ENCODE peak calls at places on chromosomes 4 and X, in seven cellular contexts. L is GM12878, I is K562, D is SK-N-SH, H is H1, V is HCT116, T is HepG2. B is an unnamed sample.

GRCh38 chr4:158535130-158535614 is 13.5 kb downstream of the RXFP1 start:
- DNase-seq in L (no peak), I (no peak), D (no peak), H (no peak), V (peak; percentile 4), T (no peak), B (no peak)

GRCh38 chr4:16636304-16636703 is 262.1 kb downstream of the LDB2 start:
- DNase-seq in L (no peak), I (no peak), D (no peak), H (no peak), V (no peak), T (no peak), B (no peak)

GRCh38 chr4:8324640-8325239 is 55.2 kb downstream of the HTRA3 start:
- DNase-seq in L (no peak), I (no peak), D (no peak), H (peak; percentile 17), V (no peak), T (no peak), B (no peak)

GRCh38 chr4:8085491-8086479 is 72.8 kb downstream of the ABLIM2 start:
- DNase-seq in L (no peak), I (no peak), D (no peak), H (no peak), V (no peak), T (peak; percentile 24), B (no peak)

GRCh38 chr4:173252024-173252935 is 81.9 kb downstream of the HMGB2 start:
- DNase-seq in L (peak; percentile 68), I (peak; percentile 37), D (no peak), H (no peak), V (peak; percentile 99), T (peak; percentile 22), B (no peak)

GRCh38 chr4:177182728-177183127 is 126.9 kb upstream of the NEIL3 start:
- DNase-seq in L (no peak), I (no peak), D (no peak), H (no peak), V (no peak), T (no peak), B (no peak)

GRCh38 chr4:141768954-141769353 is 132.6 kb downstream of the IL15 start:
- DNase-seq in L (no peak), I (no peak), D (no peak), H (no peak), V (no peak), T (no peak), B (no peak)

GRCh38 chr4:169270156-169270809 is 473 bp downstream of the SH3RF1 start:
- DNase-seq in L (no peak), I (peak; percentile 28), D (peak; percentile 87), H (peak; percentile 82), V (no peak), T (no peak), B (no peak)

GRCh38 chrX:44935640-44936039 is 62.7 kb downstream of the KDM6A start:
- DNase-seq in L (no peak), I (no peak), D (no peak), H (no peak), V (no peak), T (no peak), B (no peak)

GRCh38 chr4:111755571-111755970 is 389.7 kb upstream of the FAM241A start:
- DNase-seq in L (no peak), I (no peak), D (no peak), H (no peak), V (no peak), T (no peak), B (no peak)

GRCh38 chr4:186689476-186689875 is 34.2 kb downstream of the FAT1 start:
- DNase-seq in L (no peak), I (no peak), D (no peak), H (no peak), V (no peak), T (no peak), B (no peak)

GRCh38 chr4:187192266-187192665 is 468.6 kb upstream of the FAT1 start:
- DNase-seq in L (no peak), I (no peak), D (no peak), H (no peak), V (no peak), T (no peak), B (no peak)

GRCh38 chr4:13240066-13240465 is 244.1 kb downstream of the RAB28 start:
- DNase-seq in L (no peak), I (no peak), D (no peak), H (no peak), V (no peak), T (no peak), B (no peak)

GRCh38 chrX:53990201-53990600 is 54.1 kb downstream of the PHF8 start:
- DNase-seq in L (no peak), I (no peak), D (no peak), H (no peak), V (no peak), T (no peak), B (no peak)

GRCh38 chr4:153555730-153556440 is 89.7 kb downstream of the TMEM131L start:
- DNase-seq in L (no peak), I (no peak), D (no peak), H (no peak), V (no peak), T (peak; percentile 48), B (no peak)

GRCh38 chr4:19497692-19498091 is 754.0 kb upstream of the SLIT2 start:
- DNase-seq in L (no peak), I (no peak), D (no peak), H (no peak), V (no peak), T (no peak), B (no peak)

GRCh38 chr4:30537462-30537861 is 182.7 kb upstream of the PCDH7 start:
- DNase-seq in L (no peak), I (no peak), D (no peak), H (no peak), V (peak; percentile 76), T (no peak), B (no peak)

GRCh38 chr4:83171640-83172039 is 57.1 kb upstream of the PLAC8 start:
- DNase-seq in L (no peak), I (no peak), D (no peak), H (no peak), V (no peak), T (peak; percentile 70), B (no peak)

GRCh38 chr4:108370291-108370690 is 201.6 kb upstream of the LEF1 start:
- DNase-seq in L (no peak), I (no peak), D (no peak), H (no peak), V (no peak), T (no peak), B (no peak)

GRCh38 chrX:96538104-96538725 is 146.4 kb upstream of the DIAPH2 start:
- DNase-seq in L (no peak), I (no peak), D (no peak), H (no peak), V (no peak), T (no peak), B (no peak)

GRCh38 chr4:116469582-116469981 is 615.8 kb downstream of the TRAM1L1 start:
- DNase-seq in L (no peak), I (no peak), D (no peak), H (no peak), V (no peak), T (no peak), B (no peak)

GRCh38 chr4:73156394-73156793 is 86.9 kb upstream of the COX18 start:
- DNase-seq in L (no peak), I (no peak), D (no peak), H (no peak), V (no peak), T (no peak), B (no peak)

GRCh38 chr4:73166212-73166611 is 92.4 kb downstream of the ANKRD17 start:
- DNase-seq in L (no peak), I (no peak), D (no peak), H (no peak), V (no peak), T (no peak), B (no peak)

DNA sequence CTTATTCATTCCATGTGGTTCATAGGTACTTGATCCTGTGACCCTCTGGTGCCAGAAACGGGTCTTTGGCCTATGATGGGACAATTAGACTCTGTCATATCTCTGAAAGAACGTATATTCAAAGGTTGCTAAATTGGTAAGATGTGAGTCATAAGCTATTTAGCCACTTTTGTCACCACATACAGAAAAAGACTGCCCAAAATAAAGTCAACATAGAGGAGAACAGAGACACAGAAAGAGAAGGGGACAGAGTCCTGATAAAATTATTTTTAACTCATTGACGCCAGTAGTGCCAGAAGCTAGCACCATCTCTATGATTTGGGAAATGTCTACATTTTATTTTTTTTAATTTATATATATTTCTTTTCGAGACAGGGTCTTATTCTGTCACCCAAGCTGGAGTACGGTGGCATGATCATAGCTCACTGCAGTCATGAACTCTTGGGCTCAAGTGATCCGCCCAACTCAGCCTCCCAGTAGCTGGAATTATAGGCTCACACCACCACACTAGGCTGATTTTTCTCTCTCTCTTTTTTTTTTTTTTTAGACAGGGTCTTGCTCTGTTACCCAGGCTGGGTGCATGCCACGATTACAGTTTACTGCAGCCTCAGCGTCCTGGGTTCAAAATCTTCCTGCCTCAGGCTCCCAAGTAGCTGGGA is 92.1 kb upstream of the COX18 start:
- DNase-seq in L (no peak), I (no peak), D (no peak), H (no peak), V (no peak), T (no peak), B (no peak)
- H3K36me3 ChIP-seq in L (peaks cover 29% of the 10 kb centered on the region), I (peaks cover 89% of the 10 kb centered on the region), D (peaks cover 47% of the 10 kb centered on the region), H (peaks cover 4% of the 10 kb centered on the region), V (peaks cover 28% of the 10 kb centered on the region), T (peaks cover 76% of the 10 kb centered on the region), B (peaks cover 31% of the 10 kb centered on the region)

GRCh38 chr4:78439328-78439727 is 112.2 kb upstream of the ANXA3 start:
- DNase-seq in L (no peak), I (no peak), D (no peak), H (no peak), V (no peak), T (no peak), B (no peak)
- TF ChIP-seq YY1 in L (no peak), I (no peak), D (no peak), H (no peak), V (no peak), T (no peak), B (no peak)

GRCh38 chrX:151711154-151711553 is 4.7 kb upstream of the FATE1 start:
- DNase-seq in L (no peak), I (no peak), D (no peak), H (no peak), V (no peak), T (no peak), B (no peak)
- H3K36me3 ChIP-seq in L (no peaks in the 10 kb centered on the region), I (no peaks in the 10 kb centered on the region), D (no peaks in the 10 kb centered on the region), H (no peaks in the 10 kb centered on the region), V (no peaks in the 10 kb centered on the region), T (no peaks in the 10 kb centered on the region), B (no peaks in the 10 kb centered on the region)

GRCh38 chr4:184590196-184590595 is 59.1 kb downstream of the CASP3 start:
- DNase-seq in L (no peak), I (no peak), D (no peak), H (no peak), V (no peak), T (no peak), B (no peak)
- TF ChIP-seq YY1 in L (no peak), I (no peak), D (no peak), H (no peak), V (no peak), T (no peak), B (no peak)